ENCODE peak calls at places on chromosomes 11 and 22, in nine cellular contexts. B is IMR-90, A is progenitor cell of endocrine pancreas, Q is ovary, T is fibroblast of pulmonary artery, Y is pancreas, C is mucosa of descending colon, V is right atrium auricular region, K is HepG2. G is an unnamed sample.

GRCh38 chr11:95419915-95420314 is 188.9 kb upstream of the SESN3 start:
- DNase-seq in B (peak; percentile 67), A (no peak), Q (no peak), T (peak; percentile 54), Y (no peak), C (no peak), V (no peak), K (no peak), G (peak; percentile 21)

GRCh38 chr11:44936951-44937543 is 13.6 kb downstream of the TP53I11 start:
- DNase-seq in B (no peak), A (no peak), Q (no peak), T (no peak), Y (no peak), C (no peak), V (no peak), K (no peak), G (no peak)

GRCh38 chr11:119432484-119433368 is 9.8 kb upstream of the THY1 start:
- DNase-seq in B (peak; percentile 77), A (no peak), Q (no peak), T (peak; percentile 58), Y (no peak), C (no peak), V (no peak), K (no peak), G (peak; percentile 58)

GRCh38 chr11:116689413-116690127 is 83.2 kb downstream of the BUD13 start:
- DNase-seq in B (no peak), A (no peak), Q (no peak), T (no peak), Y (no peak), C (no peak), V (peak; percentile 36), K (no peak), G (no peak)

GRCh38 chr11:5596611-5597201 is at the start of gene TRIM6:
- DNase-seq in B (peak; percentile 35), A (peak; percentile 33), Q (peak; percentile 71), T (peak; percentile 53), Y (peak; percentile 38), C (peak; percentile 73), V (peak; percentile 67), K (no peak), G (peak; percentile 47)

GRCh38 chr22:31286360-31287255 is 5.7 kb downstream of the PIK3IP1 start:
- DNase-seq in B (no peak), A (no peak), Q (no peak), T (no peak), Y (no peak), C (no peak), V (no peak), K (no peak), G (no peak)

GRCh38 chr22:27825174-27825573 is 23.6 kb upstream of the MN1 start:
- DNase-seq in B (no peak), A (no peak), Q (no peak), T (no peak), Y (no peak), C (no peak), V (no peak), K (no peak), G (no peak)

GRCh38 chr11:762421-763072 is 14.7 kb downstream of the GATD1 start:
- DNase-seq in B (peak; percentile 74), A (no peak), Q (no peak), T (peak; percentile 66), Y (no peak), C (peak; percentile 61), V (no peak), K (no peak), G (peak; percentile 96)

GRCh38 chr22:20953668-20954500 is 13.2 kb upstream of the AIFM3 start:
- DNase-seq in B (peak; percentile 47), A (no peak), Q (no peak), T (peak; percentile 75), Y (peak; percentile 66), C (peak; percentile 37), V (peak; percentile 65), K (peak; percentile 67), G (peak; percentile 88)

GRCh38 chr22:20953342-20953608 is 13.8 kb upstream of the AIFM3 start:
- DNase-seq in B (no peak), A (no peak), Q (no peak), T (no peak), Y (no peak), C (no peak), V (no peak), K (no peak), G (no peak)

GRCh38 chr22:20952544-20953341 is 14.3 kb upstream of the AIFM3 start:
- DNase-seq in B (no peak), A (no peak), Q (no peak), T (no peak), Y (no peak), C (peak; percentile 79), V (no peak), K (peak; percentile 77), G (no peak)

GRCh38 chr22:20951151-20951931 is 15.7 kb upstream of the AIFM3 start:
- DNase-seq in B (no peak), A (no peak), Q (no peak), T (no peak), Y (no peak), C (no peak), V (no peak), K (peak; percentile 89), G (no peak)

GRCh38 chr22:20951932-20952380 is 15.1 kb upstream of the AIFM3 start:
- DNase-seq in B (no peak), A (no peak), Q (no peak), T (no peak), Y (no peak), C (peak; percentile 46), V (no peak), K (peak; percentile 70), G (no peak)
- TF ChIP-seq CTCF in B (no peak), A (peak; percentile 27), Q (no peak), T (no peak), Y (no peak), C (no peak), V (no peak), K (peak; percentile 43), G (no peak)

GRCh38 chr11:36306888-36307287 is 10.8 kb downstream of the PRR5L start:
- DNase-seq in B (no peak), A (no peak), Q (peak; percentile 48), T (peak; percentile 74), Y (no peak), C (no peak), V (no peak), K (peak; percentile 36), G (peak; percentile 65)
- TF ChIP-seq CTCF in B (no peak), A (peak; percentile 55), Q (peak; percentile 51), T (peak; percentile 69), Y (no peak), C (no peak), V (no peak), K (peak; percentile 45), G (peak; percentile 45)

DNA sequence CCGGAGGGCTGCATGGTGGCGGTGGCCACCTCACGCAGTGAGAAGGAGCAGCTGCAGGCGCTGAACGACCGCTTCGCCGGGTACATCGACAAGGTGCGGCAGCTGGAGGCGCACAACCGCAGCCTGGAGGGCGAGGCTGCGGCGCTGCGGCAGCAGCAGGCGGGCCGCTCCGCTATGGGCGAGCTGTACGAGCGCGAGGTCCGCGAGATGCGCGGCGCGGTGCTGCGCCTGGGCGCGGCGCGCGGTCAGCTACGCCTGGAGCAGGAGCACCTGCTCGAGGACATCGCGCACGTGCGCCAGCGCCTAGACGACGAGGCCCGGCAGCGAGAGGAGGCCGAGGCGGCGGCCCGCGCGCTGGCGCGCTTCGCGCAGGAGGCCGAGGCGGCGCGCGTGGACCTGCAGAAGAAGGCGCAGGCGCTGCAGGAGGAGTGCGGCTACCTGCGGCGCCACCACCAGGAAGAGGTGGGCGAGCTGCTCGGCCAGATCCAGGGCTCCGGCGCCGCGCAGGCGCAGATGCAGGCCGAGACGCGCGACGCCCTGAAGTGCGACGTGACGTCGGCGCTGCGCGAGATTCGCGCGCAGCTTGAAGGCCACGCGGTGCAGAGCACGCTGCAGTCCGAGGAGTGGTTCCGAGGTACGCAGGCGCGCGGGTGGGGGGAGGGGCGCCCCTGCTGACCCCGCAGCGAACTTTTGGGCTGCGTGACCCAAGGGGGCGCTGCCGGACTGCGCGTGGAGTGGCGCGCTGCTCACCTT is 670 bp downstream of the NEFH start:
- DNase-seq in B (peak; percentile 56), A (no peak), Q (peak; percentile 33), T (peak; percentile 72), Y (no peak), C (no peak), V (no peak), K (no peak), G (no peak)
- TF ChIP-seq CTCF in B (no peak), A (peak; percentile 37), Q (no peak), T (no peak), Y (no peak), C (no peak), V (no peak), K (peak; percentile 23), G (no peak)

GRCh38 chr11:70270877-70271634 is 566 bp downstream of the PPFIA1 start:
- DNase-seq in B (peak; percentile 65), A (peak; percentile 42), Q (peak; percentile 37), T (peak; percentile 73), Y (peak; percentile 46), C (peak; percentile 73), V (no peak), K (peak; percentile 37), G (peak; percentile 44)
- TF ChIP-seq CTCF in B (peak; percentile 23), A (peak; percentile 34), Q (peak; percentile 13), T (no peak), Y (no peak), C (no peak), V (no peak), K (no peak), G (no peak)

GRCh38 chr11:62464655-62465054 is 45.8 kb downstream of the SCGB1A1 start:
- DNase-seq in B (no peak), A (no peak), Q (no peak), T (no peak), Y (no peak), C (no peak), V (no peak), K (no peak), G (no peak)
- TF ChIP-seq CTCF in B (no peak), A (no peak), Q (no peak), T (no peak), Y (no peak), C (no peak), V (no peak), K (no peak), G (no peak)

DNA sequence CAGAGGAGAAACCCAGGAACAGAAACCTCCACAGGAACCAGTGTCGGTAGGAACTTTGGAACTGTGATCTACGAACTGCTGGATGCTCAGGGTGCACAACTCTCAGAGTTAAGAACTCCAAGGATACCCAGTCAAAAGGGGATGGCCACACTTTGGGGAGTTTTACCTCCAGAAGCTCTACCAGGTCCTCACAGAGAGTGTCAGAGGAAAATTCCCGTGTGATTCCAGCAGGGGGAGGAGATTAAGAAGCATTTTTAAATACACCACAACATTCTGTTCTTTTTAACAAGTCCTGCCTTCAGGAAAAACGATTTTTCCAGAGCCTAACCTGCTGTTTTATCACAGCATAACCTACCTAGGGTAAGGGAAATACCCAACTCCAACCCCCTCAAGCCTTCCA is 104.0 kb downstream of the SOX6 start:
- DNase-seq in B (peak; percentile 23), A (no peak), Q (no peak), T (peak; percentile 13), Y (no peak), C (no peak), V (no peak), K (peak; percentile 12), G (peak; percentile 16)
- TF ChIP-seq CTCF in B (peak; percentile 27), A (peak; percentile 45), Q (no peak), T (peak; percentile 20), Y (no peak), C (no peak), V (no peak), K (no peak), G (peak; percentile 26)

GRCh38 chr11:99916078-99916477 is 771.0 kb upstream of the ARHGAP42 start:
- DNase-seq in B (no peak), A (no peak), Q (no peak), T (no peak), Y (no peak), C (no peak), V (no peak), K (no peak), G (no peak)

GRCh38 chr11:99911116-99911515 is 776.0 kb upstream of the ARHGAP42 start:
- DNase-seq in B (no peak), A (no peak), Q (no peak), T (no peak), Y (no peak), C (no peak), V (no peak), K (no peak), G (peak; percentile 7)
- TF ChIP-seq CTCF in B (no peak), A (peak; percentile 29), Q (no peak), T (no peak), Y (no peak), C (no peak), V (no peak), K (no peak), G (no peak)

G was measured in MCF 10A.